ENCODE peak calls at places on chromosomes 6 and 20, in five cellular contexts. Z is cardiac fibroblast, K is HCT116, Y is NAMALWA, P is colonic mucosa. G is an unnamed sample.

GRCh38 chr6:128723667-128724066 is 159.3 kb upstream of the LAMA2 start:
- DNase-seq in Z (no peak), K (no peak), Y (no peak), P (no peak), G (no peak)

GRCh38 chr6:132464538-132465256 is 48.2 kb downstream of the STX7 start:
- DNase-seq in Z (no peak), K (no peak), Y (no peak), P (no peak), G (no peak)

GRCh38 chr6:152952045-152952444 is 30.8 kb downstream of the FBXO5 start:
- DNase-seq in Z (peak), K (no peak), Y (no peak), P (no peak), G (no peak)

GRCh38 chr6:136547871-136548270 is 2.4 kb downstream of the MAP7 start:
- DNase-seq in Z (no peak), K (no peak), Y (no peak), P (no peak), G (no peak)

GRCh38 chr6:113980937-113981554 is 10.1 kb upstream of the HDAC2 start:
- DNase-seq in Z (peak), K (no peak), Y (peak), P (no peak), G (no peak)

GRCh38 chr6:166515072-166515810 is 71.2 kb downstream of the RAMACL start:
- DNase-seq in Z (peak), K (peak), Y (peak), P (no peak), G (no peak)

GRCh38 chr6:52925042-52925441 is 15.5 kb upstream of the GSTA3 start:
- DNase-seq in Z (no peak), K (no peak), Y (no peak), P (no peak), G (no peak)

GRCh38 chr6:108751851-108752732 is 96.1 kb upstream of the ARMC2 start:
- DNase-seq in Z (no peak), K (no peak), Y (no peak), P (no peak), G (peak)

GRCh38 chr6:111952821-111953535 is 79.7 kb upstream of the FYN start:
- DNase-seq in Z (no peak), K (no peak), Y (no peak), P (no peak), G (no peak)

GRCh38 chr6:158764941-158765340 is 54.2 kb downstream of the EZR start:
- DNase-seq in Z (no peak), K (no peak), Y (no peak), P (no peak), G (no peak)

GRCh38 chr6:53295176-53295575 is 53.6 kb downstream of the ELOVL5 start:
- DNase-seq in Z (peak), K (no peak), Y (no peak), P (no peak), G (no peak)

GRCh38 chr20:51220293-51220706 is 197.4 kb upstream of the KCNG1 start:
- DNase-seq in Z (peak), K (no peak), Y (peak), P (peak), G (no peak)

GRCh38 chr20:22861231-22861980 is 173.7 kb upstream of the SSTR4 start:
- DNase-seq in Z (no peak), K (no peak), Y (no peak), P (no peak), G (no peak)

GRCh38 chr6:36800223-36801095 is 38.8 kb downstream of the CPNE5 start:
- DNase-seq in Z (no peak), K (no peak), Y (peak), P (no peak), G (no peak)

GRCh38 chr6:36118550-36119107 is 11.7 kb upstream of the MAPK13 start:
- DNase-seq in Z (no peak), K (no peak), Y (no peak), P (peak), G (no peak)

GRCh38 chr6:28211840-28212509 is 13.1 kb upstream of the ZSCAN9 start:
- DNase-seq in Z (no peak), K (no peak), Y (peak), P (no peak), G (no peak)

GRCh38 chr6:159169193-159169555 is at the start of gene FNDC1:
- DNase-seq in Z (peak), K (no peak), Y (peak), P (peak), G (no peak)

GRCh38 chr6:42050011-42050896 is at the start of gene TAF8:
- DNase-seq in Z (peak), K (peak), Y (peak), P (peak), G (peak)

GRCh38 chr6:46172176-46172575 is 1.4 kb upstream of the ENPP5 start:
- DNase-seq in Z (no peak), K (no peak), Y (no peak), P (no peak), G (no peak)

GRCh38 chr20:47479506-47479905 is 22.2 kb upstream of the NCOA3 start:
- DNase-seq in Z (peak), K (no peak), Y (no peak), P (no peak), G (no peak)

GRCh38 chr6:82867946-82868345 is 197.7 kb downstream of the UBE3D start:
- DNase-seq in Z (no peak), K (no peak), Y (no peak), P (no peak), G (no peak)

GRCh38 chr6:149318581-149319286 is 1.2 kb downstream of the TAB2 start:
- DNase-seq in Z (no peak), K (no peak), Y (peak), P (peak), G (no peak)

GRCh38 chr6:53302678-53303360 is 45.9 kb downstream of the ELOVL5 start:
- DNase-seq in Z (peak), K (no peak), Y (no peak), P (no peak), G (no peak)

G was measured in left lobe of liver.